ENCODE peak calls at places on chromosomes 13 and 19, in seven cellular contexts. One of them, this sample, is unnamed.

GRCh38 chr19:19096641-19097627 is 33.1 kb downstream of the SLC25A42 start:
- DNase-seq in IMR-90: no peak
- DNase-seq in SK-N-SH: no peak
- DNase-seq in testis: no peak
- DNase-seq in colonic mucosa: peak; percentile 50
- DNase-seq in sigmoid colon: no peak
- DNase-seq in uterus: no peak
- DNase-seq in this sample: no peak

GRCh38 chr19:27717825-27718224 is 1495.1 kb downstream of the UQCRFS1 start:
- DNase-seq in colonic mucosa: no peak
- DNase-seq in IMR-90: no peak
- DNase-seq in uterus: no peak
- DNase-seq in testis: no peak
- DNase-seq in SK-N-SH: no peak
- DNase-seq in sigmoid colon: no peak
- DNase-seq in this sample: no peak

GRCh38 chr19:4988770-4989251 is 19.9 kb downstream of the KDM4B start:
- DNase-seq in testis: no peak
- DNase-seq in IMR-90: peak; percentile 88
- DNase-seq in sigmoid colon: peak; percentile 90
- DNase-seq in uterus: peak; percentile 84
- DNase-seq in colonic mucosa: no peak
- DNase-seq in SK-N-SH: no peak
- DNase-seq in this sample: no peak

GRCh38 chr13:103168901-103169508 is 102.8 kb upstream of the SLC10A2 start:
- DNase-seq in SK-N-SH: no peak
- DNase-seq in uterus: no peak
- DNase-seq in testis: peak; percentile 69
- DNase-seq in sigmoid colon: no peak
- DNase-seq in IMR-90: no peak
- DNase-seq in colonic mucosa: no peak
- DNase-seq in this sample: no peak

GRCh38 chr19:38686530-38686888 is 39.1 kb downstream of the ACTN4 start:
- DNase-seq in colonic mucosa: no peak
- DNase-seq in SK-N-SH: no peak
- DNase-seq in uterus: no peak
- DNase-seq in sigmoid colon: no peak
- DNase-seq in testis: no peak
- DNase-seq in IMR-90: no peak
- DNase-seq in this sample: peak; percentile 31

GRCh38 chr13:50128406-50129048 is 113.3 kb downstream of the KCNRG start:
- DNase-seq in colonic mucosa: no peak
- DNase-seq in IMR-90: no peak
- DNase-seq in sigmoid colon: no peak
- DNase-seq in uterus: no peak
- DNase-seq in testis: no peak
- DNase-seq in SK-N-SH: no peak
- DNase-seq in this sample: no peak

GRCh38 chr13:98652721-98653470 is 76.0 kb upstream of the STK24 start:
- DNase-seq in uterus: no peak
- DNase-seq in colonic mucosa: no peak
- DNase-seq in IMR-90: no peak
- DNase-seq in sigmoid colon: no peak
- DNase-seq in SK-N-SH: no peak
- DNase-seq in testis: no peak
- DNase-seq in this sample: no peak

GRCh38 chr19:18477042-18477760 is 39.3 kb upstream of the ISYNA1 start:
- DNase-seq in IMR-90: no peak
- DNase-seq in testis: no peak
- DNase-seq in SK-N-SH: no peak
- DNase-seq in colonic mucosa: no peak
- DNase-seq in sigmoid colon: no peak
- DNase-seq in uterus: no peak
- DNase-seq in this sample: no peak

GRCh38 chr13:66402071-66402470 is 828.1 kb downstream of the PCDH9 start:
- DNase-seq in testis: no peak
- DNase-seq in sigmoid colon: no peak
- DNase-seq in SK-N-SH: no peak
- DNase-seq in IMR-90: no peak
- DNase-seq in colonic mucosa: no peak
- DNase-seq in uterus: no peak
- DNase-seq in this sample: no peak

GRCh38 chr13:49627831-49628652 is at the start of gene ARL11:
- DNase-seq in IMR-90: no peak
- DNase-seq in testis: peak; percentile 49
- DNase-seq in sigmoid colon: peak; percentile 76
- DNase-seq in colonic mucosa: peak; percentile 79
- DNase-seq in SK-N-SH: no peak
- DNase-seq in uterus: no peak
- DNase-seq in this sample: peak; percentile 51

GRCh38 chr13:70353096-70353495 is 244.8 kb upstream of the KLHL1 start:
- DNase-seq in sigmoid colon: no peak
- DNase-seq in SK-N-SH: no peak
- DNase-seq in colonic mucosa: no peak
- DNase-seq in testis: no peak
- DNase-seq in IMR-90: no peak
- DNase-seq in uterus: no peak
- DNase-seq in this sample: no peak

GRCh38 chr13:98829541-98829940 is 77.1 kb upstream of the SLC15A1 start:
- DNase-seq in IMR-90: no peak
- DNase-seq in uterus: no peak
- DNase-seq in SK-N-SH: no peak
- DNase-seq in testis: no peak
- DNase-seq in colonic mucosa: no peak
- DNase-seq in sigmoid colon: no peak
- DNase-seq in this sample: no peak

GRCh38 chr19:40165362-40165937 is 25.8 kb upstream of the MAP3K10 start:
- DNase-seq in testis: peak; percentile 71
- DNase-seq in sigmoid colon: no peak
- DNase-seq in colonic mucosa: peak; percentile 62
- DNase-seq in IMR-90: no peak
- DNase-seq in uterus: peak; percentile 16
- DNase-seq in SK-N-SH: peak; percentile 72
- DNase-seq in this sample: peak; percentile 70

GRCh38 chr19:11481777-11482383 is 1.0 kb upstream of the ELAVL3 start:
- DNase-seq in colonic mucosa: peak; percentile 51
- DNase-seq in IMR-90: peak; percentile 85
- DNase-seq in uterus: peak; percentile 52
- DNase-seq in testis: peak; percentile 81
- DNase-seq in sigmoid colon: peak; percentile 77
- DNase-seq in SK-N-SH: peak; percentile 93
- DNase-seq in this sample: peak; percentile 52

GRCh38 chr19:18399008-18399407 is 1.6 kb upstream of the LRRC25 start:
- DNase-seq in sigmoid colon: no peak
- DNase-seq in IMR-90: peak; percentile 87
- DNase-seq in SK-N-SH: no peak
- DNase-seq in testis: peak; percentile 88
- DNase-seq in colonic mucosa: peak; percentile 62
- DNase-seq in uterus: no peak
- DNase-seq in this sample: no peak

GRCh38 chr13:47294691-47295090 is 397.8 kb upstream of the HTR2A start:
- DNase-seq in IMR-90: peak; percentile 2
- DNase-seq in sigmoid colon: no peak
- DNase-seq in SK-N-SH: no peak
- DNase-seq in colonic mucosa: no peak
- DNase-seq in uterus: no peak
- DNase-seq in testis: no peak
- DNase-seq in this sample: no peak

GRCh38 chr19:33434886-33435705 is 61.6 kb downstream of the CEBPG start:
- DNase-seq in IMR-90: peak; percentile 32
- DNase-seq in sigmoid colon: peak; percentile 64
- DNase-seq in uterus: no peak
- DNase-seq in colonic mucosa: no peak
- DNase-seq in SK-N-SH: peak; percentile 90
- DNase-seq in testis: no peak
- DNase-seq in this sample: no peak

GRCh38 chr13:99686944-99687382 is 185.7 kb downstream of the TM9SF2 start:
- DNase-seq in testis: no peak
- DNase-seq in colonic mucosa: peak; percentile 40
- DNase-seq in sigmoid colon: no peak
- DNase-seq in IMR-90: no peak
- DNase-seq in SK-N-SH: no peak
- DNase-seq in uterus: no peak
- DNase-seq in this sample: no peak

GRCh38 chr13:24680258-24680920 is at the start of gene ATP12A:
- DNase-seq in sigmoid colon: no peak
- DNase-seq in uterus: no peak
- DNase-seq in IMR-90: no peak
- DNase-seq in testis: peak; percentile 35
- DNase-seq in colonic mucosa: peak; percentile 46
- DNase-seq in SK-N-SH: peak; percentile 59
- DNase-seq in this sample: no peak

GRCh38 chr19:13990085-13990484 is 16.0 kb downstream of the RFX1 start:
- DNase-seq in uterus: no peak
- DNase-seq in SK-N-SH: no peak
- DNase-seq in testis: no peak
- DNase-seq in sigmoid colon: no peak
- DNase-seq in colonic mucosa: no peak
- DNase-seq in IMR-90: no peak
- DNase-seq in this sample: no peak
- H3K4me1 ChIP-seq in uterus: no peaks in the 10 kb centered on the region
- H3K4me1 ChIP-seq in SK-N-SH: peaks cover 33% of the 10 kb centered on the region
- H3K4me1 ChIP-seq in testis: peaks cover 21% of the 10 kb centered on the region
- H3K4me1 ChIP-seq in sigmoid colon: peaks cover 14% of the 10 kb centered on the region
- H3K4me1 ChIP-seq in colonic mucosa: no peaks in the 10 kb centered on the region
- H3K4me1 ChIP-seq in IMR-90: peaks cover 10% of the 10 kb centered on the region
- H3K4me1 ChIP-seq in this sample: peaks cover 57% of the 10 kb centered on the region

GRCh38 chr19:7213628-7214328 is 80.4 kb downstream of the INSR start:
- DNase-seq in uterus: no peak
- DNase-seq in colonic mucosa: no peak
- DNase-seq in sigmoid colon: no peak
- DNase-seq in SK-N-SH: no peak
- DNase-seq in testis: no peak
- DNase-seq in IMR-90: no peak
- DNase-seq in this sample: no peak

GRCh38 chr19:7214329-7215089 is 79.7 kb downstream of the INSR start:
- DNase-seq in IMR-90: no peak
- DNase-seq in SK-N-SH: no peak
- DNase-seq in colonic mucosa: no peak
- DNase-seq in sigmoid colon: no peak
- DNase-seq in uterus: no peak
- DNase-seq in testis: no peak
- DNase-seq in this sample: no peak

GRCh38 chr19:7216373-7216902 is 77.8 kb downstream of the INSR start:
- DNase-seq in uterus: no peak
- DNase-seq in IMR-90: no peak
- DNase-seq in colonic mucosa: no peak
- DNase-seq in SK-N-SH: no peak
- DNase-seq in testis: no peak
- DNase-seq in sigmoid colon: no peak
- DNase-seq in this sample: no peak

GRCh38 chr19:7211191-7211988 is 82.8 kb downstream of the INSR start:
- DNase-seq in colonic mucosa: no peak
- DNase-seq in sigmoid colon: no peak
- DNase-seq in IMR-90: peak; percentile 50
- DNase-seq in testis: peak; percentile 94
- DNase-seq in uterus: peak; percentile 48
- DNase-seq in SK-N-SH: no peak
- DNase-seq in this sample: no peak

GRCh38 chr19:7215176-7215575 is 79.0 kb downstream of the INSR start:
- DNase-seq in sigmoid colon: no peak
- DNase-seq in SK-N-SH: no peak
- DNase-seq in testis: no peak
- DNase-seq in colonic mucosa: no peak
- DNase-seq in uterus: no peak
- DNase-seq in IMR-90: no peak
- DNase-seq in this sample: no peak
- TF ChIP-seq CTCF in sigmoid colon: no peak
- TF ChIP-seq CTCF in SK-N-SH: no peak
- TF ChIP-seq CTCF in testis: no peak
- TF ChIP-seq CTCF in colonic mucosa: no peak
- TF ChIP-seq CTCF in uterus: no peak
- TF ChIP-seq CTCF in IMR-90: no peak
- TF ChIP-seq CTCF in this sample: no peak

DNA sequence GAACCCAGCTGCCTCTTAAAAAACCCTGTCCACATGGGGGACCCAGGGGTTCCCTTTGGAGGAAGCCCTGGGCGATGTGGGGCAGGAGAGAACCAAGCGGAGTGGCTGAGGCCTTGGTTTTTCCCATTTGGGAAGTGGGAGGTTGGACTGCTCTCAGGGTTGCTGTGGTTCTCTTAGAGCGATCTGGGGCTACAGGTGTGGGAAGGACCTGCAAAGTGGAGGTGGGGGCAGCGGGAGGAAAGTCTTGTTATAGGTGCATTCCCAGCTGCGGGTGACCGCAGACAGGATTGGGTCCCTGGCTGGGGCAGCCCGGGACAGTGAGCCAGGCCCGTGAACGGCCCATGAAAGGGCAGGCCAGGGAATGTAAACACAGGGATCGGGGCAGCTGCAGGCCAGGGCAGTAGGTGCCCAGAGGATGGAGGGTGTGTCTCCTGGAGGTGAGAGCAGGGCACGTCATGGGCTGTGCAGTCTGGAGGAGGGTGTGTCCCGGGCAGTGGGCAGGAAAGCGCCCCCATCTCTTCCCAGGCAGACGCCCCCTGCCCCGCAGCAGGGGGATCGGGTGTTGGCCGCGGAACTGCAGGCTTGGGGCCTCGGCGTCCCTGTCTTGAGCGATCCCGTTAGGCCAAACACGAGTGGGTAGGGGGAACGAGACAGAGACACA is 767 bp downstream of the SLC25A23 start:
- DNase-seq in testis: no peak
- DNase-seq in SK-N-SH: no peak
- DNase-seq in uterus: no peak
- DNase-seq in IMR-90: no peak
- DNase-seq in sigmoid colon: no peak
- DNase-seq in colonic mucosa: peak; percentile 67
- DNase-seq in this sample: no peak
- H3K4me3 ChIP-seq in testis: peak overlapping the region; percentile 68
- H3K4me3 ChIP-seq in SK-N-SH: peak overlapping the region; percentile 84
- H3K4me3 ChIP-seq in uterus: peak overlapping the region; percentile 65
- H3K4me3 ChIP-seq in IMR-90: peak overlapping the region; percentile 58
- H3K4me3 ChIP-seq in sigmoid colon: peak overlapping the region; percentile 70
- H3K4me3 ChIP-seq in colonic mucosa: peak overlapping the region; percentile 86
- H3K4me3 ChIP-seq in this sample: peak overlapping the region; percentile 87

DNA sequence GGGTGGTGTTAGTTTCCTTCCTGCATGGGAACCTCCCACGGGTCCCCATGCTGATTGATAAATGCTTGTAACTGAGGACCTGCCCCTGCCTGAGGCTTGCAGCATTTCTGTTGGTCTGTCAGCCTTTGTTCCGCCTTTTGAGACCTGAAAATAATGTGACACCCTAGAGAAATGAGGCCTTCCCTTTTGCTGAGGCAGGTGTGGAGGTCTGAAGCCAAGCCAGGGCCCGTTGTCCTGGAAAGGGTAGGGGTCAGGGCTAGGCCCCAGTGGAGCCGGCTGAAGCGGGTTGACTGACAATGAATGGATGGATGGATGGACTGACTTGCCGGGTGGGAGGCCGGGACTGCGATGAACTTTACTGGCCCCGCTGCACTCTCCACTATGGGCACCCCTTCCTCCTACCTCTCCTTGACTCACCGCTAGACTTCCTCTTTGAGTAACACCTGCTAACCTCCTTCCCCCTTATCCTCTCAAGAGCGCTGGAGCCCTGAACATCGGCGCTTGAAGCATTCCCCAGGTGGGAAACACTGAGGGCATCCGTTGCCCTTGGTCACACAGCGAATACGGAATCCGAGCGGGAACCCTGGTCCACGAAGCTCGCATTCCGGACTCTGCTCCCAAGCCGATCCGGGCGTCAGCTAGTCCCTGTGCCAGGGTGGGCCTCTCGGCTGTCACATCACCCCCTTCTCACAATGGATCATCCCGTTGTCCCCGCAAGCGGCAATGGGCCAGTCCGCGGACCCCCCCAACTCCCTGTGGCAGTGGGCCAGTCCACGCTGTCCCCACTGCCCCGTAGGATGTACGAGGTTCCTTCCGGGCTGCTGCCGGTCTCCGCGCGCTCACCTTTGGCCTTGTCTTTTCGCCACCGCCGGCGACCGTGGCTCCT is 4.4 kb downstream of the LIPE start:
- DNase-seq in colonic mucosa: peak; percentile 44
- DNase-seq in IMR-90: no peak
- DNase-seq in testis: peak; percentile 62
- DNase-seq in SK-N-SH: peak; percentile 85
- DNase-seq in uterus: no peak
- DNase-seq in sigmoid colon: peak; percentile 60
- DNase-seq in this sample: peak; percentile 53
- H3K4me1 ChIP-seq in colonic mucosa: peaks cover 12% of the 10 kb centered on the region
- H3K4me1 ChIP-seq in IMR-90: peaks cover 9% of the 10 kb centered on the region
- H3K4me1 ChIP-seq in testis: peaks cover 17% of the 10 kb centered on the region
- H3K4me1 ChIP-seq in SK-N-SH: peaks cover 21% of the 10 kb centered on the region
- H3K4me1 ChIP-seq in uterus: peaks cover 6% of the 10 kb centered on the region
- H3K4me1 ChIP-seq in sigmoid colon: peaks cover 28% of the 10 kb centered on the region
- H3K4me1 ChIP-seq in this sample: peaks cover 31% of the 10 kb centered on the region

This sample was measured in CD8-positive, alpha-beta T cell.